ENCODE peak calls at places on chromosomes 16 and 17, in ten cellular contexts. One of them, this sample, is unnamed.

GRCh38 chr16:6356881-6357280 is 975.8 kb upstream of the RBFOX1 start:
- DNase-seq in T-helper 9 cell: no peak
- DNase-seq in Kasumi-1: no peak
- DNase-seq in CD8-positive, alpha-beta T cell: no peak
- DNase-seq in NCI-H1105 treated with DMSO at 0.1 percent for 48 hours: no peak
- DNase-seq in HFF-Myc: no peak
- DNase-seq in OCI-LY7: no peak
- DNase-seq in thoracic aorta: no peak
- DNase-seq in prostate gland: no peak
- DNase-seq in CD4-positive, alpha-beta memory T cell: no peak
- DNase-seq in this sample: no peak

GRCh38 chr17:49730078-49730786 is 22.5 kb upstream of the SLC35B1 start:
- DNase-seq in T-helper 9 cell: no peak
- DNase-seq in Kasumi-1: no peak
- DNase-seq in CD8-positive, alpha-beta T cell: no peak
- DNase-seq in NCI-H1105 treated with DMSO at 0.1 percent for 48 hours: no peak
- DNase-seq in HFF-Myc: peak; percentile 60
- DNase-seq in OCI-LY7: no peak
- DNase-seq in thoracic aorta: peak; percentile 21
- DNase-seq in prostate gland: no peak
- DNase-seq in CD4-positive, alpha-beta memory T cell: no peak
- DNase-seq in this sample: no peak

GRCh38 chr16:86764551-86764950 is 186.2 kb downstream of the FOXL1 start:
- DNase-seq in T-helper 9 cell: no peak
- DNase-seq in Kasumi-1: no peak
- DNase-seq in CD8-positive, alpha-beta T cell: no peak
- DNase-seq in NCI-H1105 treated with DMSO at 0.1 percent for 48 hours: no peak
- DNase-seq in HFF-Myc: no peak
- DNase-seq in OCI-LY7: no peak
- DNase-seq in thoracic aorta: no peak
- DNase-seq in prostate gland: no peak
- DNase-seq in CD4-positive, alpha-beta memory T cell: no peak
- DNase-seq in this sample: no peak

GRCh38 chr17:79136596-79136995 is 62.0 kb downstream of the ENGASE start:
- DNase-seq in T-helper 9 cell: no peak
- DNase-seq in Kasumi-1: no peak
- DNase-seq in CD8-positive, alpha-beta T cell: no peak
- DNase-seq in NCI-H1105 treated with DMSO at 0.1 percent for 48 hours: no peak
- DNase-seq in HFF-Myc: no peak
- DNase-seq in OCI-LY7: no peak
- DNase-seq in thoracic aorta: no peak
- DNase-seq in prostate gland: no peak
- DNase-seq in CD4-positive, alpha-beta memory T cell: no peak
- DNase-seq in this sample: no peak

GRCh38 chr16:50300942-50301625 is 34.7 kb downstream of the ADCY7 start:
- DNase-seq in T-helper 9 cell: no peak
- DNase-seq in Kasumi-1: no peak
- DNase-seq in CD8-positive, alpha-beta T cell: no peak
- DNase-seq in NCI-H1105 treated with DMSO at 0.1 percent for 48 hours: no peak
- DNase-seq in HFF-Myc: no peak
- DNase-seq in OCI-LY7: no peak
- DNase-seq in thoracic aorta: no peak
- DNase-seq in prostate gland: no peak
- DNase-seq in CD4-positive, alpha-beta memory T cell: no peak
- DNase-seq in this sample: no peak

GRCh38 chr16:83117810-83118209 is 491.0 kb downstream of the CDH13 start:
- DNase-seq in T-helper 9 cell: no peak
- DNase-seq in Kasumi-1: no peak
- DNase-seq in CD8-positive, alpha-beta T cell: no peak
- DNase-seq in NCI-H1105 treated with DMSO at 0.1 percent for 48 hours: no peak
- DNase-seq in HFF-Myc: no peak
- DNase-seq in OCI-LY7: no peak
- DNase-seq in thoracic aorta: no peak
- DNase-seq in prostate gland: no peak
- DNase-seq in CD4-positive, alpha-beta memory T cell: no peak
- DNase-seq in this sample: no peak

GRCh38 chr17:42387221-42387657 is 1.0 kb downstream of the STAT3 start:
- DNase-seq in T-helper 9 cell: no peak
- DNase-seq in Kasumi-1: peak; percentile 61
- DNase-seq in CD8-positive, alpha-beta T cell: peak; percentile 26
- DNase-seq in NCI-H1105 treated with DMSO at 0.1 percent for 48 hours: peak; percentile 60
- DNase-seq in HFF-Myc: no peak
- DNase-seq in OCI-LY7: no peak
- DNase-seq in thoracic aorta: no peak
- DNase-seq in prostate gland: peak; percentile 71
- DNase-seq in CD4-positive, alpha-beta memory T cell: no peak
- DNase-seq in this sample: no peak

GRCh38 chr17:49343273-49343672 is 18.8 kb downstream of the ZNF652 start:
- DNase-seq in T-helper 9 cell: no peak
- DNase-seq in Kasumi-1: peak; percentile 78
- DNase-seq in CD8-positive, alpha-beta T cell: no peak
- DNase-seq in NCI-H1105 treated with DMSO at 0.1 percent for 48 hours: no peak
- DNase-seq in HFF-Myc: peak; percentile 19
- DNase-seq in OCI-LY7: peak; percentile 42
- DNase-seq in thoracic aorta: no peak
- DNase-seq in prostate gland: no peak
- DNase-seq in CD4-positive, alpha-beta memory T cell: peak; percentile 23
- DNase-seq in this sample: no peak

GRCh38 chr17:37466471-37466870 is 23.2 kb upstream of the DUSP14 start:
- DNase-seq in T-helper 9 cell: no peak
- DNase-seq in Kasumi-1: no peak
- DNase-seq in CD8-positive, alpha-beta T cell: no peak
- DNase-seq in NCI-H1105 treated with DMSO at 0.1 percent for 48 hours: no peak
- DNase-seq in HFF-Myc: no peak
- DNase-seq in OCI-LY7: no peak
- DNase-seq in thoracic aorta: no peak
- DNase-seq in prostate gland: no peak
- DNase-seq in CD4-positive, alpha-beta memory T cell: no peak
- DNase-seq in this sample: no peak

GRCh38 chr16:57091200-57091989 is 988 bp upstream of the CPNE2 start:
- DNase-seq in T-helper 9 cell: no peak
- DNase-seq in Kasumi-1: no peak
- DNase-seq in CD8-positive, alpha-beta T cell: no peak
- DNase-seq in NCI-H1105 treated with DMSO at 0.1 percent for 48 hours: no peak
- DNase-seq in HFF-Myc: no peak
- DNase-seq in OCI-LY7: no peak
- DNase-seq in thoracic aorta: peak; percentile 19
- DNase-seq in prostate gland: no peak
- DNase-seq in CD4-positive, alpha-beta memory T cell: no peak
- DNase-seq in this sample: peak; percentile 68

GRCh38 chr17:78796134-78796900 is 14.2 kb upstream of the CYTH1 start:
- DNase-seq in T-helper 9 cell: no peak
- DNase-seq in Kasumi-1: no peak
- DNase-seq in CD8-positive, alpha-beta T cell: no peak
- DNase-seq in NCI-H1105 treated with DMSO at 0.1 percent for 48 hours: no peak
- DNase-seq in HFF-Myc: no peak
- DNase-seq in OCI-LY7: no peak
- DNase-seq in thoracic aorta: no peak
- DNase-seq in prostate gland: peak; percentile 73
- DNase-seq in CD4-positive, alpha-beta memory T cell: no peak
- DNase-seq in this sample: no peak

GRCh38 chr16:85641776-85642176 is 28.7 kb downstream of the GSE1 start:
- DNase-seq in T-helper 9 cell: no peak
- DNase-seq in Kasumi-1: no peak
- DNase-seq in CD8-positive, alpha-beta T cell: no peak
- DNase-seq in NCI-H1105 treated with DMSO at 0.1 percent for 48 hours: no peak
- DNase-seq in HFF-Myc: no peak
- DNase-seq in OCI-LY7: no peak
- DNase-seq in thoracic aorta: no peak
- DNase-seq in prostate gland: peak; percentile 66
- DNase-seq in CD4-positive, alpha-beta memory T cell: no peak
- DNase-seq in this sample: no peak

GRCh38 chr17:37576281-37576680 is 32.9 kb downstream of the SYNRG start:
- DNase-seq in T-helper 9 cell: no peak
- DNase-seq in Kasumi-1: no peak
- DNase-seq in CD8-positive, alpha-beta T cell: no peak
- DNase-seq in NCI-H1105 treated with DMSO at 0.1 percent for 48 hours: no peak
- DNase-seq in HFF-Myc: no peak
- DNase-seq in OCI-LY7: no peak
- DNase-seq in thoracic aorta: no peak
- DNase-seq in prostate gland: no peak
- DNase-seq in CD4-positive, alpha-beta memory T cell: no peak
- DNase-seq in this sample: no peak

GRCh38 chr16:87297918-87298631 is 19.1 kb downstream of the C16orf95 start:
- DNase-seq in T-helper 9 cell: peak; percentile 10
- DNase-seq in Kasumi-1: peak; percentile 54
- DNase-seq in CD8-positive, alpha-beta T cell: peak; percentile 48
- DNase-seq in NCI-H1105 treated with DMSO at 0.1 percent for 48 hours: peak; percentile 1
- DNase-seq in HFF-Myc: no peak
- DNase-seq in OCI-LY7: peak; percentile 67
- DNase-seq in thoracic aorta: no peak
- DNase-seq in prostate gland: no peak
- DNase-seq in CD4-positive, alpha-beta memory T cell: no peak
- DNase-seq in this sample: no peak

GRCh38 chr17:55295411-55296170 is 30.8 kb downstream of the HLF start:
- DNase-seq in T-helper 9 cell: peak; percentile 52
- DNase-seq in Kasumi-1: peak; percentile 82
- DNase-seq in CD8-positive, alpha-beta T cell: peak; percentile 30
- DNase-seq in NCI-H1105 treated with DMSO at 0.1 percent for 48 hours: peak; percentile 34
- DNase-seq in HFF-Myc: peak; percentile 35
- DNase-seq in OCI-LY7: peak; percentile 67
- DNase-seq in thoracic aorta: no peak
- DNase-seq in prostate gland: peak; percentile 55
- DNase-seq in CD4-positive, alpha-beta memory T cell: peak; percentile 58
- DNase-seq in this sample: peak; percentile 42

GRCh38 chr16:28930652-28931051 is 1.1 kb upstream of the CD19 start:
- DNase-seq in T-helper 9 cell: no peak
- DNase-seq in Kasumi-1: no peak
- DNase-seq in CD8-positive, alpha-beta T cell: no peak
- DNase-seq in NCI-H1105 treated with DMSO at 0.1 percent for 48 hours: no peak
- DNase-seq in HFF-Myc: no peak
- DNase-seq in OCI-LY7: peak; percentile 97
- DNase-seq in thoracic aorta: no peak
- DNase-seq in prostate gland: no peak
- DNase-seq in CD4-positive, alpha-beta memory T cell: no peak
- DNase-seq in this sample: no peak

GRCh38 chr16:82071421-82071820 is 36.4 kb downstream of the HSD17B2 start:
- DNase-seq in T-helper 9 cell: no peak
- DNase-seq in Kasumi-1: no peak
- DNase-seq in CD8-positive, alpha-beta T cell: no peak
- DNase-seq in NCI-H1105 treated with DMSO at 0.1 percent for 48 hours: no peak
- DNase-seq in HFF-Myc: no peak
- DNase-seq in OCI-LY7: no peak
- DNase-seq in thoracic aorta: no peak
- DNase-seq in prostate gland: no peak
- DNase-seq in CD4-positive, alpha-beta memory T cell: no peak
- DNase-seq in this sample: no peak

GRCh38 chr17:17062356-17062755 is 20.1 kb downstream of the MPRIP start:
- DNase-seq in T-helper 9 cell: no peak
- DNase-seq in Kasumi-1: no peak
- DNase-seq in CD8-positive, alpha-beta T cell: no peak
- DNase-seq in NCI-H1105 treated with DMSO at 0.1 percent for 48 hours: no peak
- DNase-seq in HFF-Myc: no peak
- DNase-seq in OCI-LY7: no peak
- DNase-seq in thoracic aorta: no peak
- DNase-seq in prostate gland: no peak
- DNase-seq in CD4-positive, alpha-beta memory T cell: no peak
- DNase-seq in this sample: no peak

GRCh38 chr17:38606646-38607611 is 1.2 kb upstream of the SRCIN1 start:
- DNase-seq in T-helper 9 cell: no peak
- DNase-seq in Kasumi-1: no peak
- DNase-seq in CD8-positive, alpha-beta T cell: no peak
- DNase-seq in NCI-H1105 treated with DMSO at 0.1 percent for 48 hours: peak; percentile 36
- DNase-seq in HFF-Myc: no peak
- DNase-seq in OCI-LY7: no peak
- DNase-seq in thoracic aorta: no peak
- DNase-seq in prostate gland: peak; percentile 11
- DNase-seq in CD4-positive, alpha-beta memory T cell: no peak
- DNase-seq in this sample: no peak

GRCh38 chr17:59027750-59028149 is 78.9 kb downstream of the TRIM37 start:
- DNase-seq in T-helper 9 cell: no peak
- DNase-seq in Kasumi-1: no peak
- DNase-seq in CD8-positive, alpha-beta T cell: no peak
- DNase-seq in NCI-H1105 treated with DMSO at 0.1 percent for 48 hours: no peak
- DNase-seq in HFF-Myc: no peak
- DNase-seq in OCI-LY7: no peak
- DNase-seq in thoracic aorta: no peak
- DNase-seq in prostate gland: no peak
- DNase-seq in CD4-positive, alpha-beta memory T cell: no peak
- DNase-seq in this sample: no peak

GRCh38 chr17:75774471-75774987 is 9.5 kb upstream of the GALK1 start:
- DNase-seq in T-helper 9 cell: no peak
- DNase-seq in Kasumi-1: no peak
- DNase-seq in CD8-positive, alpha-beta T cell: peak; percentile 27
- DNase-seq in NCI-H1105 treated with DMSO at 0.1 percent for 48 hours: no peak
- DNase-seq in HFF-Myc: no peak
- DNase-seq in OCI-LY7: no peak
- DNase-seq in thoracic aorta: no peak
- DNase-seq in prostate gland: no peak
- DNase-seq in CD4-positive, alpha-beta memory T cell: no peak
- DNase-seq in this sample: no peak

GRCh38 chr16:58345574-58346354 is 46.5 kb upstream of the GINS3 start:
- DNase-seq in T-helper 9 cell: no peak
- DNase-seq in Kasumi-1: no peak
- DNase-seq in CD8-positive, alpha-beta T cell: no peak
- DNase-seq in NCI-H1105 treated with DMSO at 0.1 percent for 48 hours: no peak
- DNase-seq in HFF-Myc: no peak
- DNase-seq in OCI-LY7: peak; percentile 46
- DNase-seq in thoracic aorta: no peak
- DNase-seq in prostate gland: no peak
- DNase-seq in CD4-positive, alpha-beta memory T cell: no peak
- DNase-seq in this sample: no peak

GRCh38 chr17:32142038-32142856 is at the start of gene RHOT1:
- DNase-seq in T-helper 9 cell: peak; percentile 65
- DNase-seq in Kasumi-1: peak; percentile 84
- DNase-seq in CD8-positive, alpha-beta T cell: peak; percentile 72
- DNase-seq in NCI-H1105 treated with DMSO at 0.1 percent for 48 hours: peak; percentile 69
- DNase-seq in HFF-Myc: peak; percentile 59
- DNase-seq in OCI-LY7: peak; percentile 90
- DNase-seq in thoracic aorta: peak; percentile 36
- DNase-seq in prostate gland: peak; percentile 60
- DNase-seq in CD4-positive, alpha-beta memory T cell: peak; percentile 75
- DNase-seq in this sample: peak; percentile 84

GRCh38 chr16:80619824-80620223 is 79.0 kb downstream of the DYNLRB2 start:
- DNase-seq in T-helper 9 cell: no peak
- DNase-seq in Kasumi-1: no peak
- DNase-seq in CD8-positive, alpha-beta T cell: no peak
- DNase-seq in NCI-H1105 treated with DMSO at 0.1 percent for 48 hours: no peak
- DNase-seq in HFF-Myc: no peak
- DNase-seq in OCI-LY7: no peak
- DNase-seq in thoracic aorta: no peak
- DNase-seq in prostate gland: no peak
- DNase-seq in CD4-positive, alpha-beta memory T cell: no peak
- DNase-seq in this sample: no peak

GRCh38 chr16:29182501-29182900 is 197.6 kb downstream of the LAT start:
- DNase-seq in T-helper 9 cell: no peak
- DNase-seq in Kasumi-1: no peak
- DNase-seq in CD8-positive, alpha-beta T cell: no peak
- DNase-seq in NCI-H1105 treated with DMSO at 0.1 percent for 48 hours: no peak
- DNase-seq in HFF-Myc: no peak
- DNase-seq in OCI-LY7: no peak
- DNase-seq in thoracic aorta: no peak
- DNase-seq in prostate gland: no peak
- DNase-seq in CD4-positive, alpha-beta memory T cell: no peak
- DNase-seq in this sample: no peak

GRCh38 chr17:7004398-7005253 is 7.8 kb upstream of the RNASEK start:
- DNase-seq in T-helper 9 cell: no peak
- DNase-seq in Kasumi-1: peak; percentile 68
- DNase-seq in CD8-positive, alpha-beta T cell: no peak
- DNase-seq in NCI-H1105 treated with DMSO at 0.1 percent for 48 hours: peak; percentile 84
- DNase-seq in HFF-Myc: peak; percentile 22
- DNase-seq in OCI-LY7: peak; percentile 80
- DNase-seq in thoracic aorta: no peak
- DNase-seq in prostate gland: peak; percentile 47
- DNase-seq in CD4-positive, alpha-beta memory T cell: peak; percentile 77
- DNase-seq in this sample: peak; percentile 60

GRCh38 chr16:27449434-27450188 is 47.6 kb downstream of the IL21R start:
- DNase-seq in T-helper 9 cell: peak; percentile 71
- DNase-seq in Kasumi-1: no peak
- DNase-seq in CD8-positive, alpha-beta T cell: peak; percentile 95
- DNase-seq in NCI-H1105 treated with DMSO at 0.1 percent for 48 hours: no peak
- DNase-seq in HFF-Myc: no peak
- DNase-seq in OCI-LY7: peak; percentile 23
- DNase-seq in thoracic aorta: no peak
- DNase-seq in prostate gland: no peak
- DNase-seq in CD4-positive, alpha-beta memory T cell: peak; percentile 72
- DNase-seq in this sample: no peak

GRCh38 chr17:82687871-82688270 is 10.6 kb downstream of the RAB40B start:
- DNase-seq in T-helper 9 cell: no peak
- DNase-seq in Kasumi-1: no peak
- DNase-seq in CD8-positive, alpha-beta T cell: no peak
- DNase-seq in NCI-H1105 treated with DMSO at 0.1 percent for 48 hours: no peak
- DNase-seq in HFF-Myc: no peak
- DNase-seq in OCI-LY7: no peak
- DNase-seq in thoracic aorta: no peak
- DNase-seq in prostate gland: no peak
- DNase-seq in CD4-positive, alpha-beta memory T cell: no peak
- DNase-seq in this sample: no peak